ENCODE peak calls at places on chromosomes 3 and 15, in five cellular contexts. Z, I, L, O and F are unnamed samples.

GRCh38 chr15:58465866-58466517 is 34.2 kb downstream of the LIPC start:
- ATAC-seq in Z (peak; percentile 77), L (no peak), I (no peak), O (no peak), F (no peak)

GRCh38 chr15:58260186-58260910 is 122.2 kb downstream of the AQP9 start:
- ATAC-seq in Z (no peak), O (no peak), L (no peak), I (no peak), F (no peak)

GRCh38 chr3:18559323-18559972 is 134.3 kb upstream of the SATB1 start:
- ATAC-seq in Z (peak; percentile 77), L (peak; percentile 73), I (peak; percentile 73), O (peak; percentile 66), F (no peak)

GRCh38 chr3:64259646-64260045 is 34.4 kb upstream of the PRICKLE2 start:
- ATAC-seq in I (no peak), L (no peak), Z (no peak), O (no peak), F (no peak)

GRCh38 chr3:57822686-57823085 is 66.6 kb downstream of the SLMAP start:
- ATAC-seq in Z (no peak), L (no peak), I (no peak), O (no peak), F (no peak)

GRCh38 chr3:5136619-5137429 is 14.7 kb downstream of the ARL8B start:
- ATAC-seq in L (peak; percentile 67), Z (peak; percentile 74), O (no peak), I (peak; percentile 81), F (no peak)

GRCh38 chr15:27696530-27696929 is 402.6 kb downstream of the OCA2 start:
- ATAC-seq in O (no peak), Z (no peak), I (no peak), L (no peak), F (no peak)

GRCh38 chr15:85482896-85483295 is 102.5 kb downstream of the AKAP13 start:
- ATAC-seq in L (no peak), I (no peak), O (peak; percentile 77), Z (peak; percentile 54), F (peak; percentile 78)

GRCh38 chr3:107555359-107555758 is 32.6 kb downstream of the BBX start:
- ATAC-seq in L (no peak), I (no peak), O (no peak), Z (peak; percentile 63), F (no peak)

GRCh38 chr3:132342183-132342582 is 25.0 kb downstream of the ACP3 start:
- ATAC-seq in O (no peak), I (peak; percentile 68), L (no peak), Z (no peak), F (no peak)

GRCh38 chr3:197912770-197913476 is 37.1 kb upstream of the RPL35A start:
- ATAC-seq in L (no peak), I (no peak), Z (no peak), O (no peak), F (no peak)

GRCh38 chr3:60841355-60841754 is 409.9 kb downstream of the FHIT start:
- ATAC-seq in L (peak; percentile 95), I (no peak), O (no peak), Z (no peak), F (no peak)

GRCh38 chr3:55608266-55608937 is 121.3 kb upstream of the WNT5A start:
- ATAC-seq in O (no peak), Z (peak; percentile 28), L (no peak), I (no peak), F (no peak)

GRCh38 chr3:187799942-187800637 is 54.8 kb upstream of the BCL6 start:
- ATAC-seq in L (no peak), Z (peak; percentile 65), O (no peak), I (no peak), F (no peak)

GRCh38 chr15:52349062-52349700 is 53.6 kb upstream of the MYO5C start:
- ATAC-seq in I (no peak), L (no peak), O (no peak), Z (no peak), F (no peak)

GRCh38 chr3:54206874-54207273 is 84.5 kb downstream of the CACNA2D3 start:
- ATAC-seq in O (no peak), L (no peak), Z (no peak), I (peak; percentile 58), F (no peak)

GRCh38 chr3:23324745-23325144 is 121.6 kb downstream of the UBE2E2 start:
- ATAC-seq in I (no peak), L (no peak), Z (peak; percentile 80), O (no peak), F (no peak)

GRCh38 chr15:25793354-25794050 is 69.6 kb downstream of the ATP10A start:
- ATAC-seq in Z (peak; percentile 91), O (no peak), I (no peak), L (no peak), F (no peak)

GRCh38 chr3:49523756-49524747 is 30.2 kb upstream of the BSN start:
- ATAC-seq in I (no peak), L (no peak), O (no peak), Z (no peak), F (no peak)

GRCh38 chr15:28911295-28911979 is 25.7 kb downstream of the APBA2 start:
- ATAC-seq in Z (no peak), I (no peak), L (no peak), O (no peak), F (no peak)

GRCh38 chr3:66537735-66538134 is 36.9 kb upstream of the LRIG1 start:
- ATAC-seq in L (no peak), I (no peak), Z (no peak), O (no peak), F (no peak)

GRCh38 chr15:77186518-77187095 is 115.7 kb upstream of the TSPAN3 start:
- ATAC-seq in O (peak; percentile 22), L (peak; percentile 60), I (peak; percentile 30), Z (peak; percentile 32), F (no peak)

GRCh38 chr15:98734472-98735284 is 86.3 kb downstream of the IGF1R start:
- ATAC-seq in Z (peak; percentile 52), O (no peak), L (peak; percentile 84), I (no peak), F (no peak)

GRCh38 chr3:129582799-129583198 is 23.7 kb downstream of the PLXND1 start:
- ATAC-seq in I (no peak), L (no peak), O (no peak), Z (no peak), F (no peak)

GRCh38 chr3:129577356-129577755 is 29.1 kb downstream of the PLXND1 start:
- ATAC-seq in O (no peak), Z (no peak), I (no peak), L (no peak), F (peak; percentile 25)

GRCh38 chr3:129581623-129582022 is 24.9 kb downstream of the PLXND1 start:
- ATAC-seq in I (no peak), L (no peak), Z (no peak), O (no peak), F (no peak)

GRCh38 chr3:129577925-129578742 is 28.3 kb downstream of the PLXND1 start:
- ATAC-seq in Z (peak; percentile 84), O (peak; percentile 23), I (no peak), L (no peak), F (peak; percentile 44)

GRCh38 chr3:129579991-129580390 is 26.5 kb downstream of the PLXND1 start:
- ATAC-seq in O (no peak), I (no peak), Z (no peak), L (no peak), F (no peak)
- TF ChIP-seq POLR2A in O (no peak), I (no peak), Z (no peak), L (no peak), F (no peak)

GRCh38 chr15:74800559-74801094 is 12.0 kb upstream of the LMAN1L start:
- ATAC-seq in O (peak; percentile 23), I (peak; percentile 17), L (peak; percentile 33), Z (no peak), F (no peak)
- H3K36me3 ChIP-seq in O (peaks cover 48% of the 10 kb centered on the region), I (peaks cover 31% of the 10 kb centered on the region), L (peaks cover 41% of the 10 kb centered on the region), Z (peaks cover 62% of the 10 kb centered on the region), F (no peaks in the 10 kb centered on the region)

DNA sequence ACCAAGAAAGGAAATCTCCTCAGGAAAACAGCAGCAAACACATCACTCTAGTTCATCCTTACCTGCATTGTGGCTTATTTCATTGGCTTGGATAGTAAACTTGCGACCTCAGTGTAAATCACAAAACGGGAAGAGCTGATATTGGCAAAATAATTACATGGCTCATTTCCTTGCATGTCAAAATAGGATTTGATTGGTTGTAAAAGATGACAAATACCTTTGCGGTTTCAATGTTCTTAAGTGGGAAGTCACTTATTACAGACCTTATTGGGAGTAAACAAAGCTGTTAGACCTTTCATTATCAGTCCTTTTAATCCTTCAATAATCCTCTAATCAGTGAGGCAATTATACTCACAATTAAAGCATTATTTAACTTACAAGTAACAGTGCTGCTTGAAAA is 590.6 kb downstream of the MAGI1 start:
- ATAC-seq in L (no peak), O (no peak), I (no peak), Z (no peak), F (no peak)
- TF ChIP-seq POLR2AphosphoS5 in L (no peak), O (no peak), I (no peak), Z (no peak), F (no peak)

DNA sequence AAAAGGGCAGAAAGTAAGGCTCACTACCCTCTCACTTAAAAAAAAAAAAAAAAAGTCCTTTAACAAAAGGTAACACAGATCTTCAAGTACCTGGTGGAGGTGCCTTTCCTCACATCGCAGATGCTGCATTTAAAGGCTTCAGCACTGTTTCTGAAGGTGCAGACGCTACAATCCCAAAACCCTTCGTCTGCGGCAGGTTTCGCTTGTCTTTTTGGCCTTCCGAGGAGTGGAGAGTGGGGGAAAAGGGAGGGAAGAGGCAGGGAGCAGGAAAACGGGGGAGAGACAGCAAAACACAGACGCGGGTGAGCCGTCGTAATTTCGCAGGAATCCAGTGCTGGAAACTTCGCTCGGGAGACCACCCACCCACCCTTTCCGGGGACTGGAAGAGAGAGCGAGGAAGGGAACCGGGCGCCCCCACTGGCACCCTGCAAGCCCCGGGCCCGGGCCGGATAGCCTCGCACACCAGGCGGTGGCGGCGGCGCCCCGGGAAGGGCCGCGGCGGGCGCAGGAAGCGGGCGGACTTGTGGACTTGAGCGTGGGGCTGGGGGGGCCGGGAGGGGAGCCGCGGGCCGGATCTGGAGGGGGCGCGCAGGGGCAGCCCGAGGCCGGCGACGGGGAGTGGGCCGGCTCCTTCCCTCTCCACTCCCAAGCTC is 401.7 kb downstream of the SHQ1 start:
- ATAC-seq in L (peak; percentile 77), Z (peak; percentile 63), O (peak; percentile 59), I (peak; percentile 23), F (peak; percentile 44)
- TF ChIP-seq POLR2A in L (no peak), Z (peak; percentile 74), O (no peak), I (no peak), F (no peak)